ENCODE peak calls at places on chromosome 13, in eight cellular contexts. F, G, H, Y, D, A, R and J are unnamed samples.

GRCh38 chr13:48234652-48235099 is 1.7 kb downstream of the ITM2B start:
- DNase-seq in Y (no peak), G (peak), F (no peak), A (no peak), D (no peak), R (peak), H (no peak), J (no peak)

GRCh38 chr13:102658678-102659077 is 36.2 kb downstream of the METTL21C start:
- DNase-seq in R (no peak), D (no peak), G (no peak), H (no peak), A (no peak), Y (no peak), F (no peak), J (no peak)

GRCh38 chr13:87274209-87274819 is 396.9 kb upstream of the SLITRK5 start:
- DNase-seq in H (no peak), R (peak), A (peak), G (peak), F (peak), D (peak), Y (peak), J (peak)

GRCh38 chr13:110546933-110547332 is 14.6 kb downstream of the RAB20 start:
- DNase-seq in A (peak), G (peak), F (peak), R (peak), D (peak), H (no peak), Y (no peak), J (peak)

GRCh38 chr13:53342623-53343022 is 314.0 kb downstream of the OLFM4 start:
- DNase-seq in F (no peak), G (no peak), Y (no peak), D (no peak), H (no peak), R (no peak), A (no peak), J (no peak)

GRCh38 chr13:40490086-40490723 is 176.2 kb downstream of the FOXO1 start:
- DNase-seq in D (no peak), R (no peak), G (no peak), F (peak), Y (peak), H (peak), A (no peak), J (no peak)

GRCh38 chr13:43348397-43348796 is 325.0 kb downstream of the DNAJC15 start:
- DNase-seq in H (no peak), Y (no peak), F (no peak), R (peak), D (peak), A (peak), G (peak), J (no peak)

GRCh38 chr13:20519887-20520286 is 5.8 kb downstream of the CRYL1 start:
- DNase-seq in G (no peak), Y (no peak), D (no peak), H (no peak), R (no peak), F (peak), A (no peak), J (no peak)

GRCh38 chr13:29535663-29536655 is 59.5 kb downstream of the SLC7A1 start:
- DNase-seq in A (no peak), D (no peak), R (peak), F (peak), Y (no peak), H (no peak), G (no peak), J (no peak)

GRCh38 chr13:110957181-110957884 is 42.5 kb upstream of the ANKRD10 start:
- DNase-seq in D (peak), H (no peak), F (no peak), G (peak), Y (no peak), R (no peak), A (no peak), J (peak)

GRCh38 chr13:30021611-30022010 is 171.2 kb upstream of the UBL3 start:
- DNase-seq in A (no peak), G (peak), F (no peak), D (no peak), R (no peak), H (no peak), Y (no peak), J (no peak)

GRCh38 chr13:81395368-81395767 is 1054.4 kb upstream of the SPRY2 start:
- DNase-seq in R (no peak), A (peak), G (peak), H (no peak), F (peak), Y (no peak), D (no peak), J (peak)

GRCh38 chr13:113816925-113817859 is 46.7 kb downstream of the GAS6 start:
- DNase-seq in Y (peak), G (peak), R (peak), F (peak), H (peak), D (peak), A (peak), J (peak)

GRCh38 chr13:106568225-106569003 is 477 bp upstream of the ARGLU1 start:
- DNase-seq in G (no peak), H (no peak), R (peak), A (no peak), Y (no peak), D (no peak), F (no peak), J (no peak)

GRCh38 chr13:105008606-105009005 is 1526.9 kb downstream of the EFNB2 start:
- DNase-seq in G (no peak), F (no peak), A (no peak), D (no peak), R (no peak), Y (no peak), H (no peak), J (no peak)

GRCh38 chr13:108734676-108735075 is 105.3 kb downstream of the MYO16 start:
- DNase-seq in Y (no peak), A (no peak), R (no peak), H (no peak), D (no peak), G (no peak), F (no peak), J (no peak)

GRCh38 chr13:98083507-98083906 is 59.4 kb upstream of the FARP1 start:
- DNase-seq in D (peak), R (no peak), F (no peak), Y (no peak), G (peak), A (no peak), H (no peak), J (peak)

GRCh38 chr13:22665531-22665930 is 515.2 kb upstream of the SGCG start:
- DNase-seq in H (no peak), D (no peak), Y (no peak), A (no peak), F (peak), R (no peak), G (no peak), J (no peak)

GRCh38 chr13:40994581-40995230 is 24.4 kb downstream of the ELF1 start:
- DNase-seq in F (no peak), D (peak), G (no peak), A (no peak), R (no peak), H (no peak), Y (no peak), J (no peak)

GRCh38 chr13:53200498-53201453 is 172.2 kb downstream of the OLFM4 start:
- DNase-seq in G (peak), R (peak), Y (no peak), H (no peak), A (peak), F (peak), D (no peak), J (peak)

GRCh38 chr13:45422731-45423130 is 4.6 kb upstream of the SLC25A30 start:
- DNase-seq in H (no peak), F (no peak), D (no peak), R (no peak), G (no peak), Y (no peak), A (no peak), J (no peak)

GRCh38 chr13:79386125-79386822 is 19.8 kb downstream of the RBM26 start:
- DNase-seq in R (no peak), F (no peak), G (peak), D (peak), A (peak), H (no peak), Y (no peak), J (no peak)

GRCh38 chr13:35830850-35831450 is 300.2 kb downstream of the DCLK1 start:
- DNase-seq in F (no peak), G (no peak), H (no peak), A (no peak), D (no peak), Y (no peak), R (no peak), J (no peak)

GRCh38 chr13:47837104-47837880 is 163.8 kb downstream of the SUCLA2 start:
- DNase-seq in H (no peak), D (no peak), R (no peak), Y (no peak), A (no peak), G (no peak), F (no peak), J (no peak)

GRCh38 chr13:97219226-97219625 is 2.9 kb upstream of the MBNL2 start:
- DNase-seq in H (no peak), F (no peak), G (no peak), R (no peak), A (no peak), D (no peak), Y (no peak), J (no peak)

GRCh38 chr13:25069911-25070310 is 26.0 kb upstream of the PABPC3 start:
- DNase-seq in R (no peak), A (no peak), G (no peak), Y (no peak), F (no peak), H (no peak), D (no peak), J (no peak)

GRCh38 chr13:40598599-40598998 is 67.8 kb downstream of the FOXO1 start:
- DNase-seq in Y (no peak), A (no peak), H (no peak), G (no peak), F (no peak), D (no peak), R (no peak), J (no peak)

GRCh38 chr13:47148543-47148942 is 251.7 kb upstream of the HTR2A start:
- DNase-seq in D (no peak), A (no peak), F (no peak), G (no peak), Y (no peak), H (no peak), R (no peak), J (no peak)

GRCh38 chr13:86399572-86399971 is 600.4 kb upstream of the SLITRK6 start:
- DNase-seq in G (no peak), D (no peak), A (no peak), H (no peak), Y (no peak), F (no peak), R (no peak), J (no peak)

GRCh38 chr13:36131215-36131930 is at the start of gene DCLK1:
- DNase-seq in H (no peak), G (peak), Y (no peak), R (no peak), A (peak), F (no peak), D (peak), J (peak)

GRCh38 chr13:94705081-94705751 is 7.1 kb downstream of the SOX21 start:
- DNase-seq in H (no peak), Y (no peak), F (no peak), D (no peak), R (no peak), A (no peak), G (no peak), J (no peak)

GRCh38 chr13:103866041-103866440 is 799.8 kb upstream of the SLC10A2 start:
- DNase-seq in D (no peak), Y (no peak), A (no peak), G (no peak), H (no peak), R (no peak), F (no peak), J (no peak)